ENCODE peak calls at places on chromosomes 3 and 15, in eight cellular contexts. X is stimulated activated CD4-positive, alpha-beta T cell treated with anti-CD3 and anti-CD28 coated beads, TNF-alpha, amount 100 ng/mL, for 4 hours; I is pulmonary artery endothelial cell; G is CD14-positive monocyte; B is CD8-positive, alpha-beta T cell; W is CD4-positive, alpha-beta T cell; K is activated CD4-positive, alpha-beta T cell treated with anti-CD3 and anti-CD28 coated beads, Interleukin-2, amount 50 U/mL, for 1 hour; V is stimulated activated CD8-positive, alpha-beta memory T cell treated with anti-CD3 and anti-CD28 coated beads, Interleukin-15, amount 100 ng/mL, for 24 hours. Y is an unnamed sample.

GRCh38 chr15:74725845-74726773 is 781 bp upstream of the CYP1A1 start:
- DNase-seq in V (peak), B (peak), W (peak), K (peak), X (peak), G (no peak), I (no peak), Y (no peak)

GRCh38 chr3:11154036-11154952 is at the start of gene HRH1:
- DNase-seq in W (no peak), V (no peak), K (no peak), I (no peak), B (no peak), X (peak), G (no peak), Y (no peak)

GRCh38 chr3:32440481-32441350 is 49.1 kb downstream of the CMTM7 start:
- DNase-seq in K (no peak), I (no peak), V (no peak), X (no peak), G (no peak), W (no peak), B (no peak), Y (no peak)

GRCh38 chr15:47754312-47754711 is 37.0 kb downstream of the SEMA6D start:
- DNase-seq in W (no peak), G (no peak), B (no peak), K (no peak), V (no peak), X (no peak), I (no peak), Y (no peak)

GRCh38 chr15:69172854-69173253 is 12.4 kb downstream of the GLCE start:
- DNase-seq in K (no peak), B (no peak), I (no peak), X (no peak), G (no peak), V (no peak), W (no peak), Y (no peak)

GRCh38 chr3:69231929-69232437 is 109.6 kb upstream of the LMOD3 start:
- DNase-seq in B (no peak), K (no peak), V (no peak), G (no peak), W (no peak), I (no peak), X (no peak), Y (no peak)

GRCh38 chr3:138776961-138777360 is 57.8 kb downstream of the PIK3CB start:
- DNase-seq in X (no peak), B (no peak), V (no peak), G (no peak), W (no peak), K (no peak), I (no peak), Y (no peak)

GRCh38 chr3:197600796-197601565 is 45.2 kb upstream of the BDH1 start:
- DNase-seq in K (no peak), V (no peak), G (no peak), W (no peak), X (no peak), B (no peak), I (no peak), Y (no peak)

GRCh38 chr3:53890726-53891499 is 746 bp downstream of the SELENOK start:
- DNase-seq in W (peak), X (peak), K (peak), V (no peak), B (peak), I (no peak), G (no peak), Y (no peak)

GRCh38 chr3:44065311-44065710 is 176.4 kb upstream of the TOPAZ1 start:
- DNase-seq in W (no peak), V (no peak), K (no peak), B (no peak), I (no peak), G (no peak), X (no peak), Y (no peak)

GRCh38 chr3:46466871-46467403 is 2.2 kb upstream of the LTF start:
- DNase-seq in X (no peak), G (no peak), I (no peak), W (no peak), K (no peak), V (no peak), B (no peak), Y (no peak)

GRCh38 chr3:81005992-81006391 is 755.5 kb downstream of the GBE1 start:
- DNase-seq in X (no peak), B (no peak), G (no peak), W (no peak), K (no peak), V (no peak), I (no peak), Y (no peak)

GRCh38 chr3:51949121-51949520 is 6.1 kb upstream of the GPR62 start:
- DNase-seq in W (no peak), V (no peak), I (no peak), K (no peak), G (peak), B (no peak), X (no peak), Y (no peak)

GRCh38 chr15:100114526-100114925 is 227.2 kb downstream of the ADAMTS17 start:
- DNase-seq in B (no peak), V (no peak), K (no peak), X (no peak), W (no peak), G (no peak), I (no peak), Y (no peak)

GRCh38 chr3:88573472-88573871 is 423.7 kb downstream of the C3orf38 start:
- DNase-seq in K (no peak), X (no peak), V (no peak), I (no peak), W (no peak), G (no peak), B (no peak), Y (no peak)

Y was measured in brain pericyte.